ENCODE peak calls at places on chromosomes 1 and 21, in eight cellular contexts. Y, S, I, W, R, A, F and C are unnamed samples.

GRCh38 chr1:31694069-31694909 is 9.5 kb downstream of the COL16A1 start:
- DNase-seq in I (no peak), Y (no peak), F (no peak), S (no peak), W (no peak), R (no peak), A (no peak), C (no peak)

GRCh38 chr1:207316141-207316540 is 5.3 kb upstream of the CD55 start:
- DNase-seq in I (no peak), S (no peak), W (no peak), Y (peak; percentile 59), F (no peak), A (no peak), R (no peak), C (no peak)

GRCh38 chr21:16248705-16249104 is 518.9 kb downstream of the USP25 start:
- DNase-seq in S (no peak), I (no peak), A (no peak), R (no peak), Y (no peak), F (no peak), W (no peak), C (no peak)

GRCh38 chr21:16422702-16423101 is 692.9 kb downstream of the USP25 start:
- DNase-seq in R (no peak), W (no peak), S (no peak), A (no peak), I (no peak), Y (no peak), F (peak; percentile 45), C (no peak)

GRCh38 chr1:58231204-58231603 is 315.3 kb downstream of the OMA1 start:
- DNase-seq in S (no peak), W (no peak), A (no peak), Y (no peak), R (no peak), F (no peak), I (no peak), C (no peak)

GRCh38 chr1:167082511-167083027 is 7.6 kb downstream of the GPA33 start:
- DNase-seq in I (no peak), W (no peak), A (no peak), F (no peak), Y (no peak), R (peak; percentile 39), S (peak; percentile 77), C (no peak)

GRCh38 chr1:2049517-2050481 is at the start of gene PRKCZ:
- DNase-seq in F (no peak), Y (peak; percentile 94), A (peak; percentile 94), W (peak; percentile 29), I (peak; percentile 74), S (peak; percentile 76), R (peak; percentile 73), C (peak; percentile 93)

GRCh38 chr1:31984419-31985347 is 29.0 kb upstream of the KHDRBS1 start:
- DNase-seq in S (no peak), Y (no peak), F (peak; percentile 59), R (no peak), I (no peak), A (peak; percentile 73), W (no peak), C (no peak)

GRCh38 chr1:156414440-156415064 is 45.5 kb downstream of the RHBG start:
- DNase-seq in W (no peak), S (no peak), I (peak; percentile 55), Y (no peak), A (no peak), R (no peak), F (no peak), C (no peak)

GRCh38 chr1:152582647-152583046 is 2.3 kb upstream of the LCE3D start:
- DNase-seq in W (no peak), S (no peak), F (no peak), I (no peak), R (no peak), Y (no peak), A (no peak), C (no peak)

GRCh38 chr1:212500351-212500750 is 67.6 kb downstream of the NENF start:
- DNase-seq in W (no peak), R (no peak), Y (no peak), S (no peak), I (no peak), F (no peak), A (no peak), C (no peak)

GRCh38 chr1:109805486-109806180 is 41.9 kb upstream of the EPS8L3 start:
- DNase-seq in S (no peak), Y (no peak), R (no peak), F (no peak), I (no peak), A (no peak), W (no peak), C (no peak)

GRCh38 chr1:17274186-17275170 is 25.6 kb downstream of the PADI3 start:
- DNase-seq in I (peak; percentile 86), R (peak; percentile 42), W (no peak), F (no peak), Y (no peak), A (peak; percentile 32), S (peak; percentile 76), C (no peak)

GRCh38 chr21:33924766-33925100 is 9.1 kb upstream of the ATP5PO start:
- DNase-seq in A (no peak), S (no peak), R (no peak), W (no peak), I (no peak), F (no peak), Y (no peak), C (no peak)

GRCh38 chr1:29883360-29883759 is 647.0 kb downstream of the PTPRU start:
- DNase-seq in W (no peak), S (no peak), I (no peak), F (no peak), Y (no peak), R (no peak), A (no peak), C (no peak)

GRCh38 chr21:36980280-36981048 is 14.0 kb upstream of the HLCS start:
- DNase-seq in W (peak; percentile 19), A (no peak), R (no peak), F (no peak), S (no peak), I (no peak), Y (peak; percentile 38), C (no peak)

GRCh38 chr1:81052162-81052561 is 748.6 kb upstream of the ADGRL2 start:
- DNase-seq in R (no peak), I (no peak), W (no peak), S (no peak), F (no peak), Y (no peak), A (no peak), C (no peak)

GRCh38 chr1:159996653-159997052 is 35.1 kb downstream of the PIGM start:
- DNase-seq in W (no peak), R (no peak), S (peak; percentile 16), F (peak; percentile 94), A (no peak), Y (no peak), I (no peak), C (no peak)

GRCh38 chr1:16903054-16903453 is 7.3 kb downstream of the RNU1-2 start:
- DNase-seq in R (no peak), Y (no peak), A (peak; percentile 29), F (peak; percentile 52), S (no peak), I (no peak), W (no peak), C (no peak)

GRCh38 chr1:161012420-161012819 is 8.5 kb downstream of the F11R start:
- DNase-seq in R (no peak), F (no peak), I (no peak), A (no peak), Y (no peak), W (no peak), S (no peak), C (no peak)

GRCh38 chr1:181452746-181453145 is 30.6 kb upstream of the CACNA1E start:
- DNase-seq in A (no peak), F (no peak), W (no peak), S (no peak), Y (peak; percentile 13), R (no peak), I (no peak), C (no peak)

GRCh38 chr1:31811605-31812004 is 4.2 kb downstream of the SPOCD1 start:
- DNase-seq in S (no peak), F (peak; percentile 49), W (no peak), Y (no peak), R (no peak), A (no peak), I (peak; percentile 12), C (no peak)

GRCh38 chr1:199746985-199747384 is 280.5 kb upstream of the NR5A2 start:
- DNase-seq in W (no peak), S (no peak), F (no peak), R (no peak), A (no peak), I (no peak), Y (no peak), C (no peak)
- H3K4me3 ChIP-seq in W (no peak overlapping the region), S (no peak overlapping the region), F (no peak overlapping the region), R (no peak overlapping the region), A (no peak overlapping the region), I (no peak overlapping the region), Y (no peak overlapping the region), C (no peak overlapping the region)

GRCh38 chr1:170634293-170634692 is 29.6 kb upstream of the PRRX1 start:
- DNase-seq in S (no peak), A (no peak), Y (no peak), R (no peak), W (no peak), I (no peak), F (peak; percentile 85), C (no peak)
- H3K27ac ChIP-seq in S (no peak overlapping the region), A (no peak overlapping the region), Y (no peak overlapping the region), R (no peak overlapping the region), W (no peak overlapping the region), I (no peak overlapping the region), F (peak overlapping the region; percentile 79), C (no peak overlapping the region)

GRCh38 chr1:226680653-226681052 is 58.4 kb downstream of the ITPKB start:
- DNase-seq in I (no peak), A (no peak), S (no peak), R (no peak), W (no peak), F (no peak), Y (no peak), C (no peak)
- H3K4me3 ChIP-seq in I (no peak overlapping the region), A (peak overlapping the region; percentile 47), S (no peak overlapping the region), R (no peak overlapping the region), W (no peak overlapping the region), F (peak overlapping the region; percentile 61), Y (no peak overlapping the region), C (no peak overlapping the region)

GRCh38 chr1:174788981-174789380 is 210.8 kb upstream of the CACYBP start:
- DNase-seq in I (peak; percentile 34), R (no peak), A (no peak), S (no peak), F (peak; percentile 95), Y (no peak), W (no peak), C (no peak)
- H3K27ac ChIP-seq in I (peak overlapping the region; percentile 23), R (no peak overlapping the region), A (no peak overlapping the region), S (no peak overlapping the region), F (peak overlapping the region; percentile 90), Y (no peak overlapping the region), W (no peak overlapping the region), C (no peak overlapping the region)

DNA sequence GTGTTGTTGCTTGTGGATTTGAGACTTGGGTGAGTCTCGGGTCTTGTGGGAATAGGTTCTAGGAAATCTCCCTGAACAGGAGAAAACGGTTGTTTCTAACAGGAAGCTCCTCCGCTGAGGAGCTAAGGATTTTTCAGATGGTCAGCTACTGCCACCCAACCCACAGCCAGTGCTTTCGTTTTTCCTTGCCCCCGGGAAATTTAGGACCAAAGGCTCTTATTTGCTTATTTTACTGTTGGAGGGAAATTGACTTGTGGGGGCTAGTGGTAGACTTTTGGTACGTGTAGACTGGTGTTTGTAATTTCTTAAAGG is 789 bp downstream of the SNX7 start:
- DNase-seq in Y (no peak), F (no peak), A (no peak), I (no peak), R (no peak), W (no peak), S (peak; percentile 10), C (no peak)
- H3K4me3 ChIP-seq in Y (peak overlapping the region; percentile 65), F (peak overlapping the region; percentile 75), A (no peak overlapping the region), I (no peak overlapping the region), R (peak overlapping the region; percentile 70), W (peak overlapping the region; percentile 79), S (peak overlapping the region; percentile 64), C (peak overlapping the region; percentile 43)

GRCh38 chr1:226945106-226945857 is 5.2 kb downstream of the COQ8A start:
- DNase-seq in R (no peak), S (no peak), A (no peak), Y (peak; percentile 22), F (no peak), I (no peak), W (no peak), C (no peak)
- H3K27ac ChIP-seq in R (no peak overlapping the region), S (no peak overlapping the region), A (no peak overlapping the region), Y (peak overlapping the region; percentile 43), F (no peak overlapping the region), I (no peak overlapping the region), W (peak overlapping the region; percentile 16), C (no peak overlapping the region)